ENCODE peak calls at places on chromosomes 11 and 22, in seven cellular contexts. I, X, A, M, C, J and V are unnamed samples.

GRCh38 chr11:87150936-87151335 is 113.2 kb downstream of the TMEM135 start:
- DNase-seq in I (no peak), X (no peak), M (no peak), J (no peak), A (no peak), C (no peak), V (no peak)

GRCh38 chr11:35029979-35030378 is 109.0 kb upstream of the CD44 start:
- DNase-seq in C (no peak), A (no peak), X (peak; percentile 63), I (no peak), J (no peak), M (no peak), V (no peak)

GRCh38 chr11:58616594-58616993 is 5.9 kb upstream of the CNTF start:
- DNase-seq in X (peak; percentile 27), A (no peak), C (no peak), M (no peak), I (no peak), J (no peak), V (no peak)

GRCh38 chr22:20430641-20431519 is 6.7 kb downstream of the SCARF2 start:
- DNase-seq in M (no peak), J (no peak), X (peak; percentile 65), I (no peak), A (no peak), C (no peak), V (peak; percentile 26)

GRCh38 chr11:76694664-76695063 is 24.1 kb upstream of the LRRC32 start:
- DNase-seq in C (no peak), X (peak; percentile 30), A (no peak), J (no peak), M (no peak), I (no peak), V (no peak)

GRCh38 chr11:72972541-72973128 is 158.4 kb downstream of the ATG16L2 start:
- DNase-seq in C (no peak), J (no peak), M (no peak), X (no peak), A (no peak), I (no peak), V (no peak)

GRCh38 chr11:10784229-10785145 is 24.2 kb downstream of the EIF4G2 start:
- DNase-seq in A (no peak), M (no peak), J (peak; percentile 8), X (no peak), I (no peak), C (peak; percentile 77), V (no peak)

GRCh38 chr22:45349916-45350315 is 40.2 kb downstream of the FAM118A start:
- DNase-seq in A (no peak), M (no peak), I (no peak), C (no peak), X (no peak), J (no peak), V (no peak)

GRCh38 chr11:2996976-2997375 is 4.8 kb upstream of the NAP1L4 start:
- DNase-seq in J (no peak), M (no peak), A (no peak), X (peak; percentile 47), C (no peak), I (no peak), V (no peak)

GRCh38 chr11:746289-747175 is 732 bp upstream of the TALDO1 start:
- DNase-seq in A (peak; percentile 80), J (no peak), X (peak; percentile 67), I (peak; percentile 62), C (no peak), M (no peak), V (peak; percentile 53)